ENCODE peak calls at places on chromosome 21, in four cellular contexts. U, K, H and I are unnamed samples.

GRCh38 chr21:38179504-38179900 is 77.3 kb upstream of the KCNJ15 start:
- DNase-seq in U (no peak), K (no peak), H (no peak), I (no peak)

GRCh38 chr21:38960251-38960650 is 154.5 kb downstream of the ETS2 start:
- DNase-seq in U (no peak), K (no peak), H (no peak), I (no peak)

GRCh38 chr21:32519945-32520884 is 65.1 kb downstream of the TCP10L start:
- DNase-seq in U (no peak), K (no peak), H (no peak), I (no peak)

GRCh38 chr21:41903559-41904351 is 24.6 kb upstream of the PRDM15 start:
- DNase-seq in U (no peak), K (no peak), H (no peak), I (no peak)

GRCh38 chr21:20167059-20167458 is 831.1 kb upstream of the NCAM2 start:
- DNase-seq in U (no peak), K (no peak), H (no peak), I (no peak)

GRCh38 chr21:46172863-46173528 is 11.3 kb downstream of the SPATC1L start:
- DNase-seq in U (no peak), K (no peak), H (no peak), I (no peak)

GRCh38 chr21:32336711-32337110 is 38.1 kb downstream of the MRAP start:
- DNase-seq in U (no peak), K (peak; percentile 39), H (no peak), I (no peak)

GRCh38 chr21:32772281-32773047 is 909 bp upstream of the PAXBP1 start:
- DNase-seq in U (peak; percentile 60), K (peak; percentile 36), H (peak; percentile 19), I (no peak)

GRCh38 chr21:44078411-44078981 is 28.7 kb upstream of the PWP2 start:
- DNase-seq in U (no peak), K (no peak), H (no peak), I (no peak)

GRCh38 chr21:40846566-40847411 is at the start of gene DSCAM:
- DNase-seq in U (no peak), K (no peak), H (peak; percentile 81), I (no peak)

GRCh38 chr21:26147535-26147934 is 23.0 kb downstream of the APP start:
- DNase-seq in U (no peak), K (no peak), H (peak; percentile 63), I (no peak)

GRCh38 chr21:26820473-26820872 is 24.7 kb downstream of the ADAMTS1 start:
- DNase-seq in U (no peak), K (no peak), H (no peak), I (no peak)

GRCh38 chr21:41783476-41784150 is 16.8 kb upstream of the RIPK4 start:
- DNase-seq in U (no peak), K (peak; percentile 100), H (no peak), I (no peak)

GRCh38 chr21:44418876-44419230 is 36.5 kb upstream of the LRRC3 start:
- DNase-seq in U (no peak), K (no peak), H (no peak), I (no peak)

GRCh38 chr21:43305336-43305665 is 121.6 kb downstream of the SIK1 start:
- DNase-seq in U (no peak), K (no peak), H (no peak), I (no peak)

GRCh38 chr21:41254090-41254700 is 62.4 kb upstream of the FAM3B start:
- DNase-seq in U (no peak), K (peak; percentile 56), H (no peak), I (no peak)

GRCh38 chr21:43816611-43817071 is 27.3 kb downstream of the RRP1 start:
- DNase-seq in U (peak; percentile 53), K (no peak), H (no peak), I (no peak)

GRCh38 chr21:42120056-42120903 is 49.2 kb downstream of the UMODL1 start:
- DNase-seq in U (no peak), K (peak; percentile 95), H (no peak), I (no peak)

GRCh38 chr21:39316062-39316461 is 2.6 kb upstream of the BRWD1 start:
- DNase-seq in U (no peak), K (no peak), H (no peak), I (no peak)

GRCh38 chr21:22516230-22516629 is 1518.0 kb downstream of the NCAM2 start:
- DNase-seq in U (no peak), K (no peak), H (no peak), I (no peak)

GRCh38 chr21:31556662-31557061 is 102.8 kb upstream of the SOD1 start:
- DNase-seq in U (no peak), K (no peak), H (peak; percentile 43), I (no peak)

GRCh38 chr21:18951291-18952038 is 547.9 kb upstream of the TMPRSS15 start:
- DNase-seq in U (no peak), K (peak; percentile 78), H (peak; percentile 84), I (no peak)

GRCh38 chr21:43640437-43640836 is 18.9 kb downstream of the HSF2BP start:
- DNase-seq in U (no peak), K (peak; percentile 30), H (no peak), I (no peak)

GRCh38 chr21:38989745-38990423 is 184.2 kb downstream of the ETS2 start:
- DNase-seq in U (peak; percentile 69), K (peak; percentile 48), H (peak; percentile 57), I (no peak)

GRCh38 chr21:30497065-30497464 is at the start of gene KRTAP19-4:
- DNase-seq in U (no peak), K (no peak), H (no peak), I (no peak)

GRCh38 chr21:30502041-30502440 is at the start of gene KRTAP19-5:
- DNase-seq in U (no peak), K (no peak), H (no peak), I (no peak)
- H3K27me3 ChIP-seq in U (no peaks in the 10 kb centered on the region), K (no peaks in the 10 kb centered on the region), H (no peaks in the 10 kb centered on the region), I (no peaks in the 10 kb centered on the region)

GRCh38 chr21:15442743-15443142 is 287.0 kb upstream of the USP25 start:
- DNase-seq in U (no peak), K (no peak), H (no peak), I (no peak)

GRCh38 chr21:15445327-15445726 is 284.5 kb upstream of the USP25 start:
- DNase-seq in U (no peak), K (no peak), H (no peak), I (no peak)

GRCh38 chr21:15443740-15444117 is 286.1 kb upstream of the USP25 start:
- DNase-seq in U (no peak), K (no peak), H (no peak), I (no peak)

GRCh38 chr21:15446193-15446592 is 283.6 kb upstream of the USP25 start:
- DNase-seq in U (no peak), K (no peak), H (no peak), I (no peak)

DNA sequence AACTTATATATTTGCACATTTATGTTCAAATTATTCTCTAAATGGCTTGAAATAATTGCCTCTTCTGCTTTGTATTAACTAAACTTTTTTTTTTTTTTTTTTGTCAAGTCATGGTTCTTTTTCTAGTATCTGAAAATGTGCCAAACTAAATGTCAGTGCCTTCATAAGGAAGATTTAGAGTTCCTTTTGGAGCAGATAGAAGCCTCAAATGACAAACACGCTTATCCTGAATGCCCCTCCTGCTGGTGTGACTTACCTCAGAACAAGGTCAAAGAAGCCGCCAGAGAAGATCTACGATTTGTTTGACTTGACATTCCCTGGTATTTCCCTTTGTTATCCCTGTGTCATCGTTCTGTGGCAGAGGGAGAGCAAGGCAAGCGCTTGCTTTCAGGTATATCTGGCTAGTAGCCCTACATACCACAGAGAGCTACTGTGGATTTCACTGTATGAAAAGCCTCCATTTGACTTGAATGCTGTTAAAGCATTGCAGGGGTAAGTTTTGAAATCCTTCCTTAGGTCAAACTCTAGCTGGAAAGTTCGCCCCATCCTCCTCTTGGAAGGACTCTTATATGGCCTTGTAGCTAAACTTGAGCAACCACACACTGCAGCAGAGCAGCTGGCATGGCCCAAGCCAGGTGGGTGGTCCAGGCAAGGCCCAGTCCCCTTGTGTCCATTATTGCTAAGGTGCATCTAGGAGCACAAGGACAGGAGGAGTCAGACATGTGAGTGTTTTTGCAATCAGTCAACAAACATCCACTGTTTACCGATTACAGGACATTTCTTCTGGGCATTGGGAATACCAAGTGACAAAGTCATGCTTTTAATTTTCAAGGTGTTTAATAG is 285.4 kb upstream of the USP25 start:
- DNase-seq in U (no peak), K (no peak), H (no peak), I (no peak)
- H3K27ac ChIP-seq in U (peak overlapping the region; percentile 74), K (no peak overlapping the region), H (no peak overlapping the region), I (no peak overlapping the region)

GRCh38 chr21:29256125-29256895 is 42.4 kb upstream of the BACH1 start:
- DNase-seq in U (no peak), K (peak; percentile 87), H (no peak), I (no peak)

GRCh38 chr21:29254550-29254949 is 44.2 kb upstream of the BACH1 start:
- DNase-seq in U (no peak), K (no peak), H (no peak), I (no peak)

GRCh38 chr21:29260461-29260860 is 38.3 kb upstream of the BACH1 start:
- DNase-seq in U (no peak), K (peak; percentile 53), H (no peak), I (no peak)

GRCh38 chr21:29258626-29259335 is 39.9 kb upstream of the BACH1 start:
- DNase-seq in U (no peak), K (peak; percentile 89), H (no peak), I (no peak)

GRCh38 chr21:29257701-29258100 is 41.0 kb upstream of the BACH1 start:
- DNase-seq in U (no peak), K (peak; percentile 29), H (no peak), I (no peak)
- TF ChIP-seq CTCF in U (no peak), K (no peak), H (no peak), I (no peak)

GRCh38 chr21:36658926-36659325 is 40.0 kb upstream of the SIM2 start:
- DNase-seq in U (no peak), K (no peak), H (no peak), I (no peak)

GRCh38 chr21:36654341-36654740 is 44.6 kb upstream of the SIM2 start:
- DNase-seq in U (no peak), K (no peak), H (no peak), I (no peak)

GRCh38 chr21:36657999-36658398 is 40.9 kb upstream of the SIM2 start:
- DNase-seq in U (no peak), K (no peak), H (no peak), I (no peak)

GRCh38 chr21:36656138-36656537 is 42.8 kb upstream of the SIM2 start:
- DNase-seq in U (no peak), K (peak; percentile 84), H (no peak), I (peak; percentile 61)

GRCh38 chr21:36654796-36655325 is 44.1 kb upstream of the SIM2 start:
- DNase-seq in U (no peak), K (no peak), H (no peak), I (no peak)
- H3K27me3 ChIP-seq in U (peaks cover 32% of the 10 kb centered on the region), K (no peaks in the 10 kb centered on the region), H (no peaks in the 10 kb centered on the region), I (no peaks in the 10 kb centered on the region)

DNA sequence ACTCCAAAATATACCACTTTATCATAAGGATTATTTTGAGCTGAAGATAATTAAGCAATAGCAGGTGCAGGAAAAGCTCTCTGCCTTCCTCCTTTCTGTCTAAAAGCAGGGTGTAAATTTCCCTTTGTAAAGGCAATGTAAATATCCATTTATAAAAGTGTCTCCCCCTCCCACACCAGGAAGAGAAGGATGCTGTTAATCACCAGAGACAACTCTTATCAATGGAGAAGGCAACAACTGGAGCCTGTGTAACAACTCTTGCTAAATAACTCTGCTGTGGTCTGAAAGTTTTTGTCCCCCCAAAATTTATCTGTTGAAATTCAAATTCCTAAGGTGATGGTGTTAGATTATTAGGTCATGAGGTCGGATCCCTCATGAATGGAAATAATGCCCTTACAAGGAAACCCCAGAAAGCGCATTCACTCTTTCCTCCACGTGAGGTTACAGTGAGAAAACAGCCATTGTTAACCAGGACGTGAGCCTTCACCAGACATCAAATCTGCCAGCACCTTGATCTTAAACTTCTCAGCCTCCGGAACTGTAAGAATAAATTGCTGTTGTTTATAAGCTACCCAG is 142.0 kb upstream of the CXADR start:
- DNase-seq in U (no peak), K (no peak), H (no peak), I (no peak)
- H3K27ac ChIP-seq in U (no peak overlapping the region), K (no peak overlapping the region), H (no peak overlapping the region), I (no peak overlapping the region)

GRCh38 chr21:34673006-34673405 is 4.2 kb downstream of the CLIC6 start:
- DNase-seq in U (no peak), K (no peak), H (no peak), I (no peak)
- TF ChIP-seq CTCF in U (no peak), K (no peak), H (no peak), I (no peak)